ENCODE peak calls at places on chromosomes 16 and 17, in seven cellular contexts. G is heart right ventricle, T is ovary, D is lower lobe of right lung, V is GM12865, S is cardiac fibroblast, F is IMR-90. P is an unnamed sample.

GRCh38 chr16:25063865-25064264 is 47.7 kb upstream of the LCMT1 start:
- DNase-seq in G (no peak), T (no peak), D (no peak), V (no peak), S (peak), F (peak), P (peak)

GRCh38 chr16:61900482-61900881 is 135.8 kb downstream of the CDH8 start:
- DNase-seq in G (no peak), T (no peak), D (no peak), V (no peak), S (peak), F (no peak), P (peak)

GRCh38 chr17:44970136-44970737 is 2.1 kb upstream of the C1QL1 start:
- DNase-seq in G (peak), T (peak), D (no peak), V (no peak), S (no peak), F (no peak), P (no peak)

GRCh38 chr17:55567240-55568216 is 56.3 kb upstream of the SMIM36 start:
- DNase-seq in G (peak), T (peak), D (no peak), V (no peak), S (no peak), F (no peak), P (no peak)

GRCh38 chr16:54633943-54634362 is 296.7 kb upstream of the IRX5 start:
- DNase-seq in G (no peak), T (no peak), D (no peak), V (no peak), S (peak), F (no peak), P (peak)

GRCh38 chr17:2309338-2310143 is 5.8 kb downstream of the SRR start:
- DNase-seq in G (no peak), T (no peak), D (no peak), V (no peak), S (peak), F (peak), P (peak)

GRCh38 chr17:35286120-35286781 is 43.4 kb downstream of the SLFN5 start:
- DNase-seq in G (no peak), T (no peak), D (no peak), V (peak), S (peak), F (peak), P (peak)

GRCh38 chr17:14840616-14841231 is 424.4 kb downstream of the PMP22 start:
- DNase-seq in G (no peak), T (no peak), D (no peak), V (no peak), S (peak), F (peak), P (peak)

GRCh38 chr16:55577888-55578287 is 11.4 kb downstream of the CAPNS2 start:
- DNase-seq in G (no peak), T (no peak), D (no peak), V (no peak), S (no peak), F (no peak), P (no peak)

GRCh38 chr17:77377836-77378235 is 237.1 kb downstream of the SEC14L1 start:
- DNase-seq in G (no peak), T (no peak), D (no peak), V (no peak), S (no peak), F (no peak), P (no peak)

GRCh38 chr16:19559242-19559910 is 3.9 kb downstream of the VPS35L start:
- DNase-seq in G (no peak), T (no peak), D (no peak), V (peak), S (peak), F (peak), P (peak)

GRCh38 chr17:7552621-7553051 is 3.8 kb downstream of the TNFSF12 start:
- DNase-seq in G (no peak), T (no peak), D (no peak), V (peak), S (no peak), F (no peak), P (no peak)

GRCh38 chr16:81996664-81997529 is 14.4 kb downstream of the SDR42E1 start:
- DNase-seq in G (no peak), T (no peak), D (no peak), V (no peak), S (peak), F (peak), P (peak)

GRCh38 chr17:77867976-77868713 is 90.4 kb upstream of the TNRC6C start:
- DNase-seq in G (peak), T (no peak), D (peak), V (no peak), S (no peak), F (no peak), P (no peak)

GRCh38 chr16:67431077-67431804 is at the start of gene HSD11B2:
- DNase-seq in G (peak), T (peak), D (peak), V (no peak), S (peak), F (peak), P (peak)

GRCh38 chr16:66959645-66960177 is 1.4 kb upstream of the CES3 start:
- DNase-seq in G (no peak), T (no peak), D (peak), V (no peak), S (no peak), F (no peak), P (no peak)

GRCh38 chr17:81884968-81885367 is 6.4 kb downstream of the ALYREF start:
- DNase-seq in G (no peak), T (no peak), D (no peak), V (no peak), S (no peak), F (no peak), P (no peak)

GRCh38 chr16:49590166-49590871 is 216.7 kb downstream of the C16orf78 start:
- DNase-seq in G (no peak), T (peak), D (no peak), V (no peak), S (no peak), F (no peak), P (no peak)

GRCh38 chr17:9658593-9659211 is 13.4 kb downstream of the USP43 start:
- DNase-seq in G (no peak), T (no peak), D (no peak), V (no peak), S (no peak), F (no peak), P (no peak)
- H3K4me3 ChIP-seq in G (no peak), T (no peak), D (no peak), V (no peak), S (no peak), F (no peak), P (no peak)

GRCh38 chr17:48663134-48663924 is 37.2 kb upstream of the HOXB9 start:
- DNase-seq in G (no peak), T (no peak), D (no peak), V (no peak), S (no peak), F (no peak), P (no peak)
- TF ChIP-seq CTCF in G (no peak), T (no peak), D (no peak), V (no peak), S (no peak), F (no peak), P (no peak)

DNA sequence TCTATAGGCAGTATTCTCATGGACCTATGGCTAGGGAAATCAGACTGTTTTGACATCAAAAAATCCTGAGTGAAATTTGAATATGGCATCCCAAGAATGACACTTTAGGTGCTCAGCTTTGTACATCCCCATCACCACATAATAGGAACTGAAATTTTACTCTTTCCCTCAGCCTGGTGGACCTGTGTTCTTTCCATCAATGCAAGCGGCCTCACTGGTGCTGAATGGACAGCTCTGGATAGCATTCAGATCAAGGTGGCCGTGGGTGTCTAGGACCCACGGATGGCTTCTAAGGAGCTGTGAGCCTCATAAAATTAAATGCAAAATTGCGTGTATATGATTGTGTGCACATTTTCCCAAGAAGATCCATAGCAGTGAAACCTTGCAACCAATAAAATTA is 152.6 kb downstream of the MAP2K6 start:
- DNase-seq in G (no peak), T (no peak), D (no peak), V (no peak), S (no peak), F (peak), P (peak)
- H3K4me3 ChIP-seq in G (no peak), T (no peak), D (no peak), V (no peak), S (no peak), F (no peak), P (no peak)

DNA sequence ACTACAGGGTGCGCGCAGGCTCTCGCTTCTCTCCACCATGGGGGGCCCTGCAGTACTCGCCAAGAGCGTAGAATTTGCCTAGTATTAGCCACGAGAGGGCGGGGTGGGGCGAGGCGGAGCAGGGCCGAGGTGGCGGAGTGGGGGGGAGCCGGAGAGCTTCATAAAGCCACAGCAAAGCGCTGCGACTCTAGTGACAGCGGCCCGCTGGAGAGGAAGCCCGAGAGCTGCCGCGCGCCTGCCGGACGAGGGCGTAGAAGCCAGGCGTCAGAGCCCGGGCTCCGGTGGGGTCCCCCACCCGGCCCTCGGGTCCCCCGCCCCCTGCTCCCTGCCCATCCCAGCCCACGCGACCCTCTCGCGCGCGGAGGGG is at the start of gene TBX21:
- DNase-seq in G (peak), T (no peak), D (peak), V (peak), S (peak), F (no peak), P (no peak)
- TF ChIP-seq CTCF in G (peak), T (no peak), D (no peak), V (peak), S (no peak), F (peak), P (no peak)

GRCh38 chr16:813204-813915 is 12.8 kb upstream of the GNG13 start:
- DNase-seq in G (peak), T (no peak), D (no peak), V (peak), S (peak), F (peak), P (peak)
- H3K4me3 ChIP-seq in G (peak), T (no peak), D (peak), V (no peak), S (peak), F (no peak), P (no peak)

DNA sequence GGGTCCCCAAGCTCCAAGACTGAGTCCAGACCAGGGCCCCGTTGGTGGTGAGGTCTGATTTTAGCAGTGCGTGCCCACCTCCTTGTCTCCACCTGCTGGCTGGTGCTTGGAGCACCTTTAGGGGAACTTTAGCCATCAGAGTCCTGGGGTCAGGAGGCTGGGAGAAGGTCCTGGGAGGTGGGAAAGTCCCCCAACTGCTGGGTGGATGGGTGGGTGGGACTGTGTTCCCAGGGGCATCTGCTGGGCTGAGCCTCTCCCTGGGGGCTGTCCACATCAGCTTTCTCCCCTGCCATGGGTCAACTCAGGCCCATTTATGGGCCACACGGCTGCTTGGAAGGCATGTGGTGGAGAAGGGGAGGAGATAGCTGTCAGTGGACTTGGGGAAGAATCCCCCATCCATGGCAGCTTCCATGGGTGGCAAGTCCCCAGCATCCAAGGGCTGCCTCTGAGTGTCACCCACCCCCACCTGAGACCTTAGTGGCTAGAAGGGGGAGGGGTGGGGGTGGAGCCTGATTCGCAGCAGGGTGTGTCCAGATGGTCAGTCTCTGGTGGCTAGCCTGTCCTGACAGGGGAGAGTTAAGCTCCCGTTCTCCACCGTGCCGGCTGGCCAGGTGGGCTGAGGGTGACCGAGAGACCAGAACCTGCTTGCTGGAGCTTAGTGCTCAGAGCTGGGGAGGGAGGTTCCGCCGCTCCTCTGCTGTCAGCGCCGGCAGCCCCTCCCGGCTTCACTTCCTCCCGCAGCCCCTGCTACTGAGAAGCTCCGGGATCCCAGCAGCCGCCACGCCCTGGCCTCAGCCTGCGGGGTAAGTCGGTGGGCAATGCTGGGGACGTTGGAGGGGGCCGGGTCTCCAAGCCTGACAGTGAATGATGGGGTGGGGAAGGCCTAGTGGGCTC is at the start of gene TRPV2:
- DNase-seq in G (peak), T (no peak), D (peak), V (peak), S (no peak), F (no peak), P (no peak)
- TF ChIP-seq CTCF in G (peak), T (no peak), D (peak), V (peak), S (peak), F (peak), P (peak)

P was measured in fibroblast of pulmonary artery.